ENCODE peak calls at places on chromosome 5, in ten cellular contexts. One of them, this sample, is unnamed.

GRCh38 chr5:543755-544674 is 19.8 kb upstream of the SLC9A3 start:
- DNase-seq in PC-9: no peak
- DNase-seq in A549: no peak
- DNase-seq in RWPE2: no peak
- DNase-seq in adrenal gland: peak
- DNase-seq in neural progenitor cell: no peak
- DNase-seq in retinal pigment epithelial cell: no peak
- DNase-seq in left ventricle myocardium inferior: peak
- DNase-seq in progenitor cell of endocrine pancreas: no peak
- DNase-seq in fibroblast of mammary gland: no peak
- DNase-seq in this sample: no peak

GRCh38 chr5:158133369-158133768 is 274.4 kb upstream of the CLINT1 start:
- DNase-seq in progenitor cell of endocrine pancreas: no peak
- DNase-seq in left ventricle myocardium inferior: no peak
- DNase-seq in retinal pigment epithelial cell: no peak
- DNase-seq in RWPE2: no peak
- DNase-seq in A549: no peak
- DNase-seq in PC-9: no peak
- DNase-seq in adrenal gland: no peak
- DNase-seq in fibroblast of mammary gland: peak
- DNase-seq in neural progenitor cell: no peak
- DNase-seq in this sample: no peak

GRCh38 chr5:154071799-154072781 is 33.3 kb downstream of the MFAP3 start:
- DNase-seq in fibroblast of mammary gland: peak
- DNase-seq in PC-9: peak
- DNase-seq in A549: peak
- DNase-seq in retinal pigment epithelial cell: no peak
- DNase-seq in progenitor cell of endocrine pancreas: peak
- DNase-seq in adrenal gland: peak
- DNase-seq in RWPE2: no peak
- DNase-seq in left ventricle myocardium inferior: peak
- DNase-seq in neural progenitor cell: peak
- DNase-seq in this sample: peak

GRCh38 chr5:145854651-145855258 is 18.1 kb downstream of the GRXCR2 start:
- DNase-seq in left ventricle myocardium inferior: no peak
- DNase-seq in RWPE2: no peak
- DNase-seq in A549: peak
- DNase-seq in fibroblast of mammary gland: peak
- DNase-seq in neural progenitor cell: no peak
- DNase-seq in retinal pigment epithelial cell: no peak
- DNase-seq in PC-9: peak
- DNase-seq in progenitor cell of endocrine pancreas: no peak
- DNase-seq in adrenal gland: no peak
- DNase-seq in this sample: no peak

GRCh38 chr5:68216737-68217231 is 1.2 kb downstream of the PIK3R1 start:
- DNase-seq in neural progenitor cell: peak
- DNase-seq in adrenal gland: no peak
- DNase-seq in progenitor cell of endocrine pancreas: no peak
- DNase-seq in RWPE2: no peak
- DNase-seq in PC-9: no peak
- DNase-seq in retinal pigment epithelial cell: no peak
- DNase-seq in fibroblast of mammary gland: no peak
- DNase-seq in A549: no peak
- DNase-seq in left ventricle myocardium inferior: no peak
- DNase-seq in this sample: no peak

GRCh38 chr5:58969795-58970194 is 386.9 kb downstream of the RAB3C start:
- DNase-seq in left ventricle myocardium inferior: no peak
- DNase-seq in RWPE2: no peak
- DNase-seq in PC-9: no peak
- DNase-seq in retinal pigment epithelial cell: no peak
- DNase-seq in A549: no peak
- DNase-seq in progenitor cell of endocrine pancreas: no peak
- DNase-seq in fibroblast of mammary gland: no peak
- DNase-seq in adrenal gland: no peak
- DNase-seq in neural progenitor cell: no peak
- DNase-seq in this sample: no peak

GRCh38 chr5:35903631-35904203 is 34.7 kb downstream of the CAPSL start:
- DNase-seq in adrenal gland: no peak
- DNase-seq in retinal pigment epithelial cell: no peak
- DNase-seq in progenitor cell of endocrine pancreas: no peak
- DNase-seq in fibroblast of mammary gland: no peak
- DNase-seq in RWPE2: no peak
- DNase-seq in PC-9: no peak
- DNase-seq in left ventricle myocardium inferior: no peak
- DNase-seq in A549: no peak
- DNase-seq in neural progenitor cell: no peak
- DNase-seq in this sample: no peak

GRCh38 chr5:34959323-34959722 is 30.0 kb downstream of the DNAJC21 start:
- DNase-seq in PC-9: peak
- DNase-seq in left ventricle myocardium inferior: no peak
- DNase-seq in A549: no peak
- DNase-seq in retinal pigment epithelial cell: peak
- DNase-seq in adrenal gland: no peak
- DNase-seq in fibroblast of mammary gland: peak
- DNase-seq in progenitor cell of endocrine pancreas: no peak
- DNase-seq in neural progenitor cell: no peak
- DNase-seq in RWPE2: no peak
- DNase-seq in this sample: no peak

GRCh38 chr5:43065384-43066230 is 25.5 kb upstream of the ANXA2R start:
- DNase-seq in adrenal gland: peak
- DNase-seq in fibroblast of mammary gland: peak
- DNase-seq in left ventricle myocardium inferior: peak
- DNase-seq in PC-9: peak
- DNase-seq in retinal pigment epithelial cell: no peak
- DNase-seq in neural progenitor cell: peak
- DNase-seq in RWPE2: no peak
- DNase-seq in progenitor cell of endocrine pancreas: no peak
- DNase-seq in A549: peak
- DNase-seq in this sample: peak

GRCh38 chr5:171872666-171873065 is 87.0 kb downstream of the SMIM23 start:
- DNase-seq in left ventricle myocardium inferior: no peak
- DNase-seq in fibroblast of mammary gland: no peak
- DNase-seq in progenitor cell of endocrine pancreas: no peak
- DNase-seq in adrenal gland: no peak
- DNase-seq in PC-9: no peak
- DNase-seq in retinal pigment epithelial cell: no peak
- DNase-seq in neural progenitor cell: no peak
- DNase-seq in RWPE2: no peak
- DNase-seq in A549: no peak
- DNase-seq in this sample: no peak

GRCh38 chr5:111997308-111998159 is 240.5 kb upstream of the NREP start:
- DNase-seq in retinal pigment epithelial cell: peak
- DNase-seq in left ventricle myocardium inferior: no peak
- DNase-seq in progenitor cell of endocrine pancreas: no peak
- DNase-seq in A549: peak
- DNase-seq in fibroblast of mammary gland: peak
- DNase-seq in PC-9: no peak
- DNase-seq in adrenal gland: no peak
- DNase-seq in neural progenitor cell: no peak
- DNase-seq in RWPE2: peak
- DNase-seq in this sample: peak

GRCh38 chr5:22242532-22242931 is 610.6 kb downstream of the CDH12 start:
- DNase-seq in RWPE2: no peak
- DNase-seq in progenitor cell of endocrine pancreas: no peak
- DNase-seq in neural progenitor cell: peak
- DNase-seq in A549: no peak
- DNase-seq in adrenal gland: no peak
- DNase-seq in left ventricle myocardium inferior: no peak
- DNase-seq in retinal pigment epithelial cell: no peak
- DNase-seq in PC-9: no peak
- DNase-seq in fibroblast of mammary gland: no peak
- DNase-seq in this sample: no peak

GRCh38 chr5:73544429-73545402 is 20.7 kb downstream of the ANKRA2 start:
- DNase-seq in adrenal gland: peak
- DNase-seq in progenitor cell of endocrine pancreas: no peak
- DNase-seq in PC-9: no peak
- DNase-seq in RWPE2: no peak
- DNase-seq in retinal pigment epithelial cell: no peak
- DNase-seq in left ventricle myocardium inferior: peak
- DNase-seq in neural progenitor cell: no peak
- DNase-seq in fibroblast of mammary gland: no peak
- DNase-seq in A549: peak
- DNase-seq in this sample: no peak

GRCh38 chr5:138824924-138825863 is 49.9 kb downstream of the LRRTM2 start:
- DNase-seq in progenitor cell of endocrine pancreas: no peak
- DNase-seq in neural progenitor cell: peak
- DNase-seq in retinal pigment epithelial cell: no peak
- DNase-seq in PC-9: no peak
- DNase-seq in RWPE2: no peak
- DNase-seq in adrenal gland: no peak
- DNase-seq in A549: peak
- DNase-seq in fibroblast of mammary gland: peak
- DNase-seq in left ventricle myocardium inferior: no peak
- DNase-seq in this sample: no peak

GRCh38 chr5:67552773-67553172 is 356.2 kb upstream of the CD180 start:
- DNase-seq in progenitor cell of endocrine pancreas: no peak
- DNase-seq in fibroblast of mammary gland: no peak
- DNase-seq in A549: no peak
- DNase-seq in neural progenitor cell: no peak
- DNase-seq in retinal pigment epithelial cell: no peak
- DNase-seq in left ventricle myocardium inferior: no peak
- DNase-seq in RWPE2: no peak
- DNase-seq in PC-9: no peak
- DNase-seq in adrenal gland: no peak
- DNase-seq in this sample: no peak

GRCh38 chr5:67935908-67936573 is 279.5 kb upstream of the PIK3R1 start:
- DNase-seq in fibroblast of mammary gland: no peak
- DNase-seq in neural progenitor cell: no peak
- DNase-seq in retinal pigment epithelial cell: no peak
- DNase-seq in left ventricle myocardium inferior: no peak
- DNase-seq in A549: no peak
- DNase-seq in adrenal gland: no peak
- DNase-seq in PC-9: no peak
- DNase-seq in progenitor cell of endocrine pancreas: no peak
- DNase-seq in RWPE2: no peak
- DNase-seq in this sample: no peak

GRCh38 chr5:10701567-10702039 is 59.4 kb downstream of the DAP start:
- DNase-seq in fibroblast of mammary gland: peak
- DNase-seq in A549: peak
- DNase-seq in neural progenitor cell: peak
- DNase-seq in left ventricle myocardium inferior: no peak
- DNase-seq in retinal pigment epithelial cell: no peak
- DNase-seq in RWPE2: peak
- DNase-seq in PC-9: no peak
- DNase-seq in progenitor cell of endocrine pancreas: peak
- DNase-seq in adrenal gland: peak
- DNase-seq in this sample: no peak

GRCh38 chr5:72815580-72816296 is 723 bp upstream of the TNPO1 start:
- DNase-seq in PC-9: no peak
- DNase-seq in progenitor cell of endocrine pancreas: no peak
- DNase-seq in neural progenitor cell: no peak
- DNase-seq in retinal pigment epithelial cell: no peak
- DNase-seq in fibroblast of mammary gland: peak
- DNase-seq in adrenal gland: no peak
- DNase-seq in A549: no peak
- DNase-seq in left ventricle myocardium inferior: no peak
- DNase-seq in RWPE2: no peak
- DNase-seq in this sample: no peak

GRCh38 chr5:9573796-9574195 is 27.9 kb upstream of the SEMA5A start:
- DNase-seq in retinal pigment epithelial cell: no peak
- DNase-seq in neural progenitor cell: no peak
- DNase-seq in progenitor cell of endocrine pancreas: no peak
- DNase-seq in PC-9: no peak
- DNase-seq in fibroblast of mammary gland: no peak
- DNase-seq in A549: no peak
- DNase-seq in adrenal gland: no peak
- DNase-seq in left ventricle myocardium inferior: no peak
- DNase-seq in RWPE2: no peak
- DNase-seq in this sample: no peak

GRCh38 chr5:23223846-23224245 is 283.6 kb upstream of the PRDM9 start:
- DNase-seq in left ventricle myocardium inferior: no peak
- DNase-seq in fibroblast of mammary gland: peak
- DNase-seq in adrenal gland: no peak
- DNase-seq in PC-9: no peak
- DNase-seq in A549: no peak
- DNase-seq in neural progenitor cell: no peak
- DNase-seq in retinal pigment epithelial cell: no peak
- DNase-seq in RWPE2: no peak
- DNase-seq in progenitor cell of endocrine pancreas: no peak
- DNase-seq in this sample: no peak

GRCh38 chr5:43066231-43066798 is 26.2 kb upstream of the ANXA2R start:
- DNase-seq in fibroblast of mammary gland: peak
- DNase-seq in adrenal gland: peak
- DNase-seq in neural progenitor cell: peak
- DNase-seq in RWPE2: peak
- DNase-seq in progenitor cell of endocrine pancreas: peak
- DNase-seq in PC-9: peak
- DNase-seq in A549: peak
- DNase-seq in retinal pigment epithelial cell: no peak
- DNase-seq in left ventricle myocardium inferior: peak
- DNase-seq in this sample: peak

GRCh38 chr5:141641634-141642278 is 5.0 kb downstream of the RELL2 start:
- DNase-seq in adrenal gland: no peak
- DNase-seq in A549: peak
- DNase-seq in progenitor cell of endocrine pancreas: no peak
- DNase-seq in fibroblast of mammary gland: peak
- DNase-seq in PC-9: peak
- DNase-seq in retinal pigment epithelial cell: no peak
- DNase-seq in RWPE2: no peak
- DNase-seq in neural progenitor cell: no peak
- DNase-seq in left ventricle myocardium inferior: no peak
- DNase-seq in this sample: no peak
- TF ChIP-seq CTCF in adrenal gland: no peak
- TF ChIP-seq CTCF in A549: peak
- TF ChIP-seq CTCF in progenitor cell of endocrine pancreas: peak
- TF ChIP-seq CTCF in fibroblast of mammary gland: peak
- TF ChIP-seq CTCF in PC-9: peak
- TF ChIP-seq CTCF in retinal pigment epithelial cell: peak
- TF ChIP-seq CTCF in RWPE2: peak
- TF ChIP-seq CTCF in neural progenitor cell: no peak
- TF ChIP-seq CTCF in left ventricle myocardium inferior: no peak
- TF ChIP-seq CTCF in this sample: peak

GRCh38 chr5:122516432-122516743 is 204.4 kb downstream of the SNCAIP start:
- DNase-seq in fibroblast of mammary gland: no peak
- DNase-seq in A549: no peak
- DNase-seq in PC-9: no peak
- DNase-seq in retinal pigment epithelial cell: no peak
- DNase-seq in adrenal gland: no peak
- DNase-seq in neural progenitor cell: no peak
- DNase-seq in left ventricle myocardium inferior: no peak
- DNase-seq in progenitor cell of endocrine pancreas: no peak
- DNase-seq in RWPE2: no peak
- DNase-seq in this sample: no peak
- TF ChIP-seq CTCF in fibroblast of mammary gland: no peak
- TF ChIP-seq CTCF in A549: no peak
- TF ChIP-seq CTCF in PC-9: no peak
- TF ChIP-seq CTCF in retinal pigment epithelial cell: no peak
- TF ChIP-seq CTCF in adrenal gland: no peak
- TF ChIP-seq CTCF in neural progenitor cell: no peak
- TF ChIP-seq CTCF in left ventricle myocardium inferior: no peak
- TF ChIP-seq CTCF in progenitor cell of endocrine pancreas: no peak
- TF ChIP-seq CTCF in RWPE2: peak
- TF ChIP-seq CTCF in this sample: no peak

GRCh38 chr5:30438785-30439184 is 754.7 kb upstream of the CDH6 start:
- DNase-seq in left ventricle myocardium inferior: no peak
- DNase-seq in retinal pigment epithelial cell: no peak
- DNase-seq in neural progenitor cell: peak
- DNase-seq in progenitor cell of endocrine pancreas: no peak
- DNase-seq in RWPE2: no peak
- DNase-seq in PC-9: no peak
- DNase-seq in A549: no peak
- DNase-seq in fibroblast of mammary gland: no peak
- DNase-seq in adrenal gland: no peak
- DNase-seq in this sample: no peak
- TF ChIP-seq CTCF in left ventricle myocardium inferior: no peak
- TF ChIP-seq CTCF in retinal pigment epithelial cell: no peak
- TF ChIP-seq CTCF in neural progenitor cell: peak
- TF ChIP-seq CTCF in progenitor cell of endocrine pancreas: no peak
- TF ChIP-seq CTCF in RWPE2: no peak
- TF ChIP-seq CTCF in PC-9: no peak
- TF ChIP-seq CTCF in A549: no peak
- TF ChIP-seq CTCF in fibroblast of mammary gland: no peak
- TF ChIP-seq CTCF in adrenal gland: no peak
- TF ChIP-seq CTCF in this sample: no peak

GRCh38 chr5:149238540-149238939 is 33.1 kb upstream of the AFAP1L1 start:
- DNase-seq in neural progenitor cell: no peak
- DNase-seq in RWPE2: no peak
- DNase-seq in progenitor cell of endocrine pancreas: no peak
- DNase-seq in PC-9: no peak
- DNase-seq in A549: no peak
- DNase-seq in adrenal gland: no peak
- DNase-seq in fibroblast of mammary gland: no peak
- DNase-seq in left ventricle myocardium inferior: no peak
- DNase-seq in retinal pigment epithelial cell: no peak
- DNase-seq in this sample: no peak
- TF ChIP-seq CTCF in neural progenitor cell: peak
- TF ChIP-seq CTCF in RWPE2: no peak
- TF ChIP-seq CTCF in progenitor cell of endocrine pancreas: no peak
- TF ChIP-seq CTCF in PC-9: no peak
- TF ChIP-seq CTCF in A549: no peak
- TF ChIP-seq CTCF in adrenal gland: no peak
- TF ChIP-seq CTCF in fibroblast of mammary gland: no peak
- TF ChIP-seq CTCF in left ventricle myocardium inferior: peak
- TF ChIP-seq CTCF in retinal pigment epithelial cell: no peak
- TF ChIP-seq CTCF in this sample: peak

This sample was measured in osteocyte.